ENCODE peak calls at places on chromosome 20, in nine cellular contexts. K, T, C, A, F, E, X, L and N are unnamed samples.
A peak's percentile ranks its signal among the peaks of the same experiment; 100 is the strongest.

GRCh38 chr20:5863040-5863811 is 87.1 kb downstream of the TRMT6 start:
- DNase-seq in K (no peak), T (no peak), C (peak; percentile 41), A (peak; percentile 87), F (no peak), E (no peak), X (peak; percentile 71), L (no peak), N (no peak)

GRCh38 chr20:38089500-38089899 is 56.0 kb downstream of the RPRD1B start:
- DNase-seq in K (no peak), T (no peak), C (no peak), A (no peak), F (no peak), E (no peak), X (no peak), L (no peak), N (no peak)

GRCh38 chr20:32231245-32231644 is 23.6 kb downstream of the POFUT1 start:
- DNase-seq in K (no peak), T (no peak), C (no peak), A (no peak), F (no peak), E (no peak), X (no peak), L (no peak), N (no peak)

GRCh38 chr20:31691646-31692275 is 30.9 kb downstream of the BCL2L1 start:
- DNase-seq in K (no peak), T (no peak), C (no peak), A (no peak), F (no peak), E (no peak), X (no peak), L (no peak), N (no peak)

GRCh38 chr20:5002077-5002413 is 735 bp upstream of the SLC23A2 start:
- DNase-seq in K (no peak), T (peak; percentile 9), C (peak; percentile 18), A (no peak), F (no peak), E (no peak), X (no peak), L (peak; percentile 18), N (no peak)

GRCh38 chr20:33443006-33443511 is 504 bp downstream of the SNTA1 start:
- DNase-seq in K (no peak), T (peak; percentile 32), C (peak; percentile 41), A (no peak), F (no peak), E (no peak), X (no peak), L (no peak), N (no peak)

GRCh38 chr20:37866051-37866450 is 36.9 kb upstream of the VSTM2L start:
- DNase-seq in K (no peak), T (no peak), C (no peak), A (no peak), F (no peak), E (no peak), X (no peak), L (no peak), N (no peak)

GRCh38 chr20:59402697-59403096 is 102.3 kb downstream of the EDN3 start:
- DNase-seq in K (no peak), T (no peak), C (no peak), A (peak; percentile 6), F (no peak), E (no peak), X (no peak), L (no peak), N (no peak)

GRCh38 chr20:34622821-34623451 is 54.0 kb downstream of the PIGU start:
- DNase-seq in K (no peak), T (no peak), C (no peak), A (no peak), F (no peak), E (no peak), X (no peak), L (no peak), N (no peak)

GRCh38 chr20:50112512-50113419 is at the start of gene UBE2V1:
- DNase-seq in K (peak; percentile 95), T (peak; percentile 95), C (peak; percentile 86), A (peak; percentile 86), F (peak; percentile 92), E (peak; percentile 88), X (peak; percentile 85), L (peak; percentile 94), N (peak; percentile 84)

GRCh38 chr20:8967641-8968245 is 101.1 kb upstream of the PLCB4 start:
- DNase-seq in K (no peak), T (no peak), C (no peak), A (peak; percentile 41), F (no peak), E (no peak), X (no peak), L (no peak), N (no peak)

GRCh38 chr20:37651932-37652331 is 41.9 kb upstream of the CTNNBL1 start:
- DNase-seq in K (no peak), T (peak; percentile 43), C (no peak), A (peak; percentile 18), F (peak; percentile 30), E (no peak), X (peak; percentile 17), L (peak; percentile 83), N (no peak)

GRCh38 chr20:53837126-53837826 is 233.1 kb downstream of the BCAS1 start:
- DNase-seq in K (peak; percentile 91), T (no peak), C (no peak), A (no peak), F (no peak), E (no peak), X (no peak), L (no peak), N (no peak)

GRCh38 chr20:46060301-46060881 is 29.4 kb downstream of the NCOA5 start:
- DNase-seq in K (no peak), T (no peak), C (no peak), A (no peak), F (peak; percentile 37), E (no peak), X (no peak), L (no peak), N (no peak)

GRCh38 chr20:20369353-20370086 is 1.6 kb downstream of the INSM1 start:
- DNase-seq in K (no peak), T (no peak), C (no peak), A (peak; percentile 12), F (peak; percentile 67), E (no peak), X (peak; percentile 61), L (peak; percentile 65), N (no peak)

GRCh38 chr20:14415492-14415891 is 78.1 kb upstream of the FLRT3 start:
- DNase-seq in K (peak; percentile 51), T (no peak), C (no peak), A (no peak), F (no peak), E (no peak), X (no peak), L (peak; percentile 5), N (no peak)

GRCh38 chr20:45282700-45283528 is 23.7 kb upstream of the RBPJL start:
- DNase-seq in K (no peak), T (no peak), C (no peak), A (no peak), F (no peak), E (no peak), X (peak; percentile 39), L (no peak), N (no peak)

GRCh38 chr20:62979310-62979709 is 26.8 kb downstream of the SLC17A9 start:
- DNase-seq in K (no peak), T (no peak), C (no peak), A (no peak), F (no peak), E (no peak), X (no peak), L (no peak), N (no peak)

GRCh38 chr20:62982124-62983075 is 24.4 kb downstream of the BHLHE23 start:
- DNase-seq in K (no peak), T (no peak), C (no peak), A (no peak), F (no peak), E (no peak), X (no peak), L (no peak), N (no peak)

GRCh38 chr20:62979876-62980373 is 26.8 kb downstream of the BHLHE23 start:
- DNase-seq in K (no peak), T (no peak), C (no peak), A (no peak), F (no peak), E (no peak), X (no peak), L (peak; percentile 42), N (no peak)

GRCh38 chr20:62980380-62980960 is 26.3 kb downstream of the BHLHE23 start:
- DNase-seq in K (no peak), T (no peak), C (no peak), A (no peak), F (no peak), E (no peak), X (no peak), L (no peak), N (no peak)

DNA sequence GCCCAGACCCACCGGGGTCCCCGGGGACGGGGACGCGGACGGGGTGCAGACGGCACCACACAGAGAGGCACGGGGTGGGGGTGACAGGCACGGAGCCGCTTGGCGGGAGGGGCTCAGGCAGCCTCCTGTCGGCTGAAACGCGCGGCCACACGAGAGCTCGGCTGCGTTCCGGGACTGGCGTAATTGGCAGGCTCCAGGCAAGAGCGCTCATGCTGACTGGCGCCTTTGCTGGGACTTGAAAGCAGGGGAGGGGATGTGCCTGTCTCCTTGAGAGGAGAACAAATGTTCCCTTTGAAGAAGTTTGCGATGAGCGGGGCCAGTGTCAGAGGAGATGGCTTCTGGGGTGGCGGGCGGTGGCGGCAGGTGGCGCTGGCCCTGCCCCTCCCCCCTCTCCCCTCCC is 25.8 kb downstream of the BHLHE23 start:
- DNase-seq in K (no peak), T (no peak), C (no peak), A (no peak), F (no peak), E (no peak), X (no peak), L (peak; percentile 69), N (no peak)
- TF ChIP-seq CTCF in K (no peak), T (no peak), C (no peak), A (no peak), F (no peak), E (no peak), X (no peak), L (no peak), N (no peak)

GRCh38 chr20:57372581-57373350 is 18.4 kb upstream of the RBM38 start:
- DNase-seq in K (no peak), T (no peak), C (no peak), A (no peak), F (no peak), E (no peak), X (no peak), L (no peak), N (no peak)
- H3K36me3 ChIP-seq in K (peaks cover 2% of the 10 kb centered on the region), T (peaks cover 27% of the 10 kb centered on the region), C (no peaks in the 10 kb centered on the region), A (peaks cover 40% of the 10 kb centered on the region), F (peaks cover 36% of the 10 kb centered on the region), E (peaks cover 24% of the 10 kb centered on the region), X (peaks cover 42% of the 10 kb centered on the region), L (no peaks in the 10 kb centered on the region), N (peaks cover 3% of the 10 kb centered on the region)

GRCh38 chr20:57061058-57061900 is 205.2 kb downstream of the BMP7 start:
- DNase-seq in K (peak; percentile 44), T (no peak), C (peak; percentile 40), A (no peak), F (no peak), E (peak; percentile 58), X (peak; percentile 21), L (peak; percentile 81), N (no peak)
- TF ChIP-seq CTCF in K (peak; percentile 6), T (peak; percentile 19), C (peak; percentile 45), A (no peak), F (no peak), E (peak; percentile 56), X (peak; percentile 47), L (peak; percentile 81), N (peak; percentile 51)

GRCh38 chr20:61240814-61241213 is 11.2 kb upstream of the CDH4 start:
- DNase-seq in K (no peak), T (no peak), C (no peak), A (no peak), F (no peak), E (no peak), X (no peak), L (no peak), N (no peak)
- H3K36me3 ChIP-seq in K (no peaks in the 10 kb centered on the region), T (no peaks in the 10 kb centered on the region), C (no peaks in the 10 kb centered on the region), A (no peaks in the 10 kb centered on the region), F (no peaks in the 10 kb centered on the region), E (no peaks in the 10 kb centered on the region), X (no peaks in the 10 kb centered on the region), L (no peaks in the 10 kb centered on the region), N (no peaks in the 10 kb centered on the region)